ENCODE peak calls at places on chromosomes 13 and 19, in eight cellular contexts. P is fibroblast of lung; T is NCI-H1436; C is C1 segment of cervical spinal cord; A is stimulated activated CD4-positive, alpha-beta T cell treated with anti-CD3 and anti-CD28 coated beads, Interleukin-1b, Interleukin-23, amount 100 ng/mL, for 1 hour; D is ACHN; F is kidney; B is activated naive CD4-positive, alpha-beta T cell treated with Interleukin-2 at 50 U/mL for 16 hours. Z is an unnamed sample.

GRCh38 chr19:55041627-55042343 is 3.7 kb upstream of the GP6 start:
- DNase-seq in B (peak), D (no peak), P (no peak), C (no peak), T (no peak), F (peak), A (no peak), Z (no peak)

GRCh38 chr13:43516401-43516826 is 270.4 kb downstream of the ENOX1 start:
- DNase-seq in A (no peak), T (no peak), F (no peak), C (no peak), P (peak), B (no peak), D (no peak), Z (peak)

GRCh38 chr13:112825071-112825470 is 135.2 kb downstream of the ATP11A start:
- DNase-seq in C (no peak), P (no peak), B (no peak), F (no peak), D (no peak), A (no peak), T (no peak), Z (no peak)

GRCh38 chr13:85367887-85368286 is 431.3 kb downstream of the SLITRK6 start:
- DNase-seq in T (no peak), F (no peak), A (no peak), D (no peak), B (no peak), C (no peak), P (peak), Z (no peak)

GRCh38 chr13:98384739-98385138 is 192.2 kb downstream of the STK24 start:
- DNase-seq in D (peak), A (no peak), T (no peak), B (no peak), P (peak), F (no peak), C (no peak), Z (peak)

GRCh38 chr13:113623491-113624234 is 34.3 kb downstream of the ATP4B start:
- DNase-seq in C (no peak), A (no peak), F (peak), B (no peak), D (no peak), P (no peak), T (no peak), Z (no peak)

GRCh38 chr19:18484992-18485391 is 36.9 kb downstream of the ELL start:
- DNase-seq in P (no peak), B (no peak), D (no peak), A (no peak), F (no peak), C (no peak), T (no peak), Z (no peak)

GRCh38 chr19:10289836-10290438 is at the start of gene ICAM5:
- DNase-seq in P (no peak), B (peak), C (no peak), T (no peak), D (peak), F (no peak), A (no peak), Z (no peak)

GRCh38 chr13:31485183-31485582 is 254.1 kb upstream of the RXFP2 start:
- DNase-seq in P (no peak), C (no peak), F (no peak), D (no peak), A (no peak), B (no peak), T (no peak), Z (peak)

GRCh38 chr19:49560358-49560900 is 19.9 kb downstream of the NOSIP start:
- DNase-seq in P (no peak), D (no peak), A (no peak), F (no peak), C (no peak), B (peak), T (no peak), Z (peak)

GRCh38 chr13:71327266-71327665 is 539.7 kb downstream of the DACH1 start:
- DNase-seq in F (no peak), C (no peak), T (no peak), D (no peak), B (no peak), A (no peak), P (no peak), Z (no peak)

GRCh38 chr19:39997595-39998216 is 846 bp downstream of the ZNF546 start:
- DNase-seq in B (peak), T (no peak), P (peak), F (no peak), C (no peak), D (no peak), A (no peak), Z (no peak)

GRCh38 chr19:14507704-14508246 is 10.4 kb downstream of the DNAJB1 start:
- DNase-seq in B (no peak), A (no peak), F (no peak), T (no peak), D (no peak), C (no peak), P (peak), Z (peak)

GRCh38 chr13:99355267-99356215 is 48.3 kb upstream of the GPR183 start:
- DNase-seq in B (no peak), D (no peak), C (no peak), F (no peak), A (no peak), T (no peak), P (no peak), Z (no peak)

Z was measured in LHCN-M2.